ENCODE peak calls at places on chromosomes 7 and 10, in eight cellular contexts. N, S, M, G, V, Q, W and B are unnamed samples.

GRCh38 chr7:24587853-24588252 is 14.6 kb downstream of the PALS2 start:
- DNase-seq in N (peak; percentile 30), S (peak; percentile 63), M (no peak), G (no peak), V (peak; percentile 33), Q (no peak), W (no peak), B (no peak)

GRCh38 chr7:82235710-82236109 is 207.9 kb downstream of the CACNA2D1 start:
- DNase-seq in N (no peak), S (no peak), M (no peak), G (no peak), V (peak; percentile 18), Q (no peak), W (no peak), B (peak; percentile 63)

GRCh38 chr10:128087884-128088695 is 38.1 kb downstream of the MKI67 start:
- DNase-seq in N (no peak), S (no peak), M (no peak), G (peak; percentile 35), V (peak; percentile 29), Q (no peak), W (no peak), B (no peak)

GRCh38 chr7:4774804-4775280 is 581 bp upstream of the AP5Z1 start:
- DNase-seq in N (no peak), S (no peak), M (no peak), G (no peak), V (peak; percentile 52), Q (peak; percentile 72), W (no peak), B (peak; percentile 62)

GRCh38 chr10:62860946-62861345 is 44.8 kb upstream of the EGR2 start:
- DNase-seq in N (no peak), S (no peak), M (no peak), G (no peak), V (peak; percentile 61), Q (no peak), W (no peak), B (no peak)

GRCh38 chr7:90345548-90346319 is 782 bp upstream of the GTPBP10 start:
- DNase-seq in N (no peak), S (no peak), M (peak; percentile 6), G (no peak), V (peak; percentile 37), Q (no peak), W (no peak), B (peak; percentile 39)

GRCh38 chr7:20199015-20199737 is 18.0 kb downstream of the MACC1 start:
- DNase-seq in N (no peak), S (peak; percentile 72), M (no peak), G (peak; percentile 91), V (peak; percentile 94), Q (peak; percentile 74), W (no peak), B (peak; percentile 78)

GRCh38 chr10:105727131-105727530 is 1086.0 kb downstream of the SORCS3 start:
- DNase-seq in N (no peak), S (no peak), M (no peak), G (no peak), V (no peak), Q (no peak), W (no peak), B (no peak)

GRCh38 chr10:89062861-89063260 is 72.3 kb downstream of the FAS start:
- DNase-seq in N (no peak), S (no peak), M (no peak), G (no peak), V (no peak), Q (no peak), W (no peak), B (peak; percentile 26)

GRCh38 chr7:89511900-89512299 is 642.4 kb upstream of the STEAP1 start:
- DNase-seq in N (no peak), S (no peak), M (no peak), G (no peak), V (no peak), Q (no peak), W (no peak), B (no peak)

GRCh38 chr7:81516898-81517297 is 252.9 kb downstream of the HGF start:
- DNase-seq in N (no peak), S (no peak), M (no peak), G (no peak), V (peak; percentile 55), Q (no peak), W (no peak), B (peak; percentile 40)

GRCh38 chr7:107224374-107224773 is 55.6 kb downstream of the HBP1 start:
- DNase-seq in N (no peak), S (no peak), M (no peak), G (no peak), V (no peak), Q (no peak), W (no peak), B (no peak)

GRCh38 chr7:45594780-45595535 is 20.8 kb downstream of the ADCY1 start:
- DNase-seq in N (no peak), S (no peak), M (no peak), G (no peak), V (no peak), Q (no peak), W (peak; percentile 21), B (no peak)

GRCh38 chr10:61778137-61778536 is 115.4 kb downstream of the CABCOCO1 start:
- DNase-seq in N (no peak), S (no peak), M (no peak), G (no peak), V (no peak), Q (no peak), W (no peak), B (no peak)

GRCh38 chr10:804787-805634 is 115.5 kb upstream of the DIP2C start:
- DNase-seq in N (no peak), S (no peak), M (no peak), G (no peak), V (no peak), Q (no peak), W (peak; percentile 37), B (no peak)

GRCh38 chr7:63008366-63008765 is 990.3 kb upstream of the ZNF722 start:
- DNase-seq in N (no peak), S (no peak), M (no peak), G (no peak), V (no peak), Q (no peak), W (no peak), B (no peak)

GRCh38 chr7:158028290-158028941 is 559.2 kb downstream of the PTPRN2 start:
- DNase-seq in N (no peak), S (peak; percentile 84), M (no peak), G (no peak), V (no peak), Q (no peak), W (no peak), B (no peak)

GRCh38 chr10:7659560-7659959 is 7.2 kb downstream of the ITIH5 start:
- DNase-seq in N (no peak), S (no peak), M (no peak), G (no peak), V (no peak), Q (no peak), W (no peak), B (no peak)

GRCh38 chr10:2245580-2245979 is 508.3 kb upstream of the ADARB2 start:
- DNase-seq in N (no peak), S (no peak), M (no peak), G (no peak), V (no peak), Q (no peak), W (no peak), B (no peak)

GRCh38 chr10:113957013-113957412 is 86.7 kb upstream of the ADRB1 start:
- DNase-seq in N (no peak), S (no peak), M (no peak), G (peak; percentile 54), V (peak; percentile 62), Q (no peak), W (no peak), B (peak; percentile 24)

GRCh38 chr10:92758594-92758993 is 68.8 kb downstream of the HHEX start:
- DNase-seq in N (no peak), S (no peak), M (no peak), G (no peak), V (no peak), Q (no peak), W (no peak), B (no peak)

GRCh38 chr7:17545348-17545747 is 246.9 kb downstream of the AHR start:
- DNase-seq in N (no peak), S (no peak), M (no peak), G (no peak), V (no peak), Q (no peak), W (no peak), B (no peak)

GRCh38 chr10:103659674-103660363 is 166.3 kb downstream of the NEURL1 start:
- DNase-seq in N (peak; percentile 64), S (peak; percentile 28), M (peak; percentile 39), G (peak; percentile 50), V (no peak), Q (peak; percentile 82), W (no peak), B (peak; percentile 75)

GRCh38 chr10:44946201-44946600 is 13.4 kb upstream of the RASSF4 start:
- DNase-seq in N (no peak), S (no peak), M (no peak), G (no peak), V (no peak), Q (no peak), W (no peak), B (peak; percentile 16)

GRCh38 chr7:122006687-122007086 is 133.7 kb downstream of the PTPRZ1 start:
- DNase-seq in N (no peak), S (peak; percentile 22), M (no peak), G (peak; percentile 46), V (peak; percentile 20), Q (no peak), W (no peak), B (no peak)

GRCh38 chr10:101763141-101763540 is 12.8 kb downstream of the FGF8 start:
- DNase-seq in N (no peak), S (no peak), M (no peak), G (no peak), V (no peak), Q (no peak), W (no peak), B (no peak)

GRCh38 chr10:84543948-84544347 is 215.6 kb downstream of the CCSER2 start:
- DNase-seq in N (no peak), S (no peak), M (no peak), G (peak; percentile 57), V (peak; percentile 46), Q (no peak), W (no peak), B (peak; percentile 32)

GRCh38 chr10:42755028-42755451 is 27.6 kb upstream of the BMS1 start:
- DNase-seq in N (no peak), S (no peak), M (no peak), G (no peak), V (no peak), Q (no peak), W (peak; percentile 54), B (no peak)

GRCh38 chr10:91511549-91512330 is 101.6 kb downstream of the HECTD2 start:
- DNase-seq in N (no peak), S (no peak), M (no peak), G (no peak), V (peak; percentile 56), Q (no peak), W (no peak), B (peak; percentile 87)

GRCh38 chr7:2970907-2971306 is 72.8 kb downstream of the CARD11 start:
- DNase-seq in N (no peak), S (no peak), M (no peak), G (no peak), V (no peak), Q (no peak), W (no peak), B (no peak)

GRCh38 chr10:70124415-70124814 is 8.2 kb downstream of the AIFM2 start:
- DNase-seq in N (no peak), S (no peak), M (no peak), G (no peak), V (no peak), Q (no peak), W (no peak), B (no peak)

GRCh38 chr10:6201511-6201975 is 1.2 kb upstream of the PFKFB3 start:
- DNase-seq in N (peak; percentile 83), S (no peak), M (peak; percentile 72), G (peak; percentile 54), V (peak; percentile 67), Q (peak; percentile 90), W (peak; percentile 83), B (peak; percentile 72)

GRCh38 chr7:77338883-77339629 is 77.1 kb downstream of the GSAP start:
- DNase-seq in N (no peak), S (no peak), M (no peak), G (no peak), V (no peak), Q (no peak), W (no peak), B (peak; percentile 75)

GRCh38 chr10:100894033-100894432 is 18.7 kb upstream of the SLF2 start:
- DNase-seq in N (no peak), S (no peak), M (no peak), G (peak; percentile 48), V (peak; percentile 32), Q (no peak), W (no peak), B (no peak)